ENCODE peak calls at places on chromosomes 5 and 9, in seven cellular contexts. S is effector memory CD4-positive, alpha-beta T cell; I is effector memory CD8-positive, alpha-beta T cell; V is stimulated activated CD8-positive, alpha-beta memory T cell treated with anti-CD3 and anti-CD28 coated beads, Interleukin-7, amount 100 ng/mL, for 24 hours; W is ovary; M is Ammon's horn; O is GM12891. L is an unnamed sample.

GRCh38 chr9:98222885-98223640 is 30.6 kb upstream of the CORO2A start:
- DNase-seq in O (no peak), W (no peak), M (no peak), S (no peak), V (no peak), I (no peak), L (no peak)

GRCh38 chr5:181060231-181060590 is 20.1 kb downstream of the BTNL9 start:
- DNase-seq in O (no peak), I (no peak), V (no peak), S (no peak), M (no peak), W (no peak), L (no peak)

GRCh38 chr5:131720714-131721113 is 76.1 kb downstream of the FNIP1 start:
- DNase-seq in V (no peak), W (no peak), M (no peak), O (no peak), S (no peak), I (no peak), L (no peak)

GRCh38 chr5:54742417-54742889 is 224.9 kb downstream of the SNX18 start:
- DNase-seq in M (no peak), I (no peak), V (no peak), S (no peak), O (no peak), W (no peak), L (no peak)

GRCh38 chr9:136255896-136256890 is 10.6 kb upstream of the QSOX2 start:
- DNase-seq in O (no peak), I (no peak), W (no peak), V (no peak), S (no peak), M (no peak), L (no peak)

GRCh38 chr5:41641621-41642020 is 131.2 kb upstream of the PLCXD3 start:
- DNase-seq in W (no peak), I (no peak), O (no peak), V (no peak), S (no peak), M (no peak), L (no peak)

GRCh38 chr5:112757468-112758208 is 20.0 kb downstream of the APC start:
- DNase-seq in M (peak), V (no peak), I (no peak), O (no peak), W (no peak), S (no peak), L (no peak)

GRCh38 chr9:136975624-136976023 is 1.7 kb upstream of the PTGDS start:
- DNase-seq in W (no peak), I (peak), O (no peak), M (peak), V (no peak), S (no peak), L (no peak)

GRCh38 chr9:108416321-108416720 is 439.5 kb downstream of the ACTL7B start:
- DNase-seq in W (no peak), S (no peak), M (no peak), O (no peak), V (no peak), I (no peak), L (no peak)

GRCh38 chr9:73423891-73424290 is 272.2 kb downstream of the ANXA1 start:
- DNase-seq in I (no peak), V (no peak), O (no peak), S (no peak), W (no peak), M (no peak), L (no peak)

GRCh38 chr5:54785729-54786548 is 199.5 kb downstream of the ESM1 start:
- DNase-seq in S (no peak), O (no peak), M (peak), W (peak), V (no peak), I (no peak), L (no peak)

GRCh38 chr9:85729882-85730281 is 11.9 kb downstream of the AGTPBP1 start:
- DNase-seq in S (no peak), V (no peak), M (no peak), O (no peak), W (no peak), I (no peak), L (no peak)

GRCh38 chr5:128671861-128672414 is 133.9 kb upstream of the FBN2 start:
- DNase-seq in V (no peak), S (no peak), O (no peak), W (no peak), M (no peak), I (no peak), L (no peak)

GRCh38 chr5:146877783-146878470 is 630 bp downstream of the PPP2R2B start:
- DNase-seq in M (peak), S (peak), I (peak), O (no peak), V (no peak), W (no peak), L (peak)

GRCh38 chr5:153222956-153223355 is 267.5 kb upstream of the GRIA1 start:
- DNase-seq in M (no peak), S (no peak), V (no peak), W (no peak), I (no peak), O (no peak), L (no peak)

GRCh38 chr5:169279125-169279524 is 21.8 kb downstream of the SLIT3 start:
- DNase-seq in I (no peak), M (no peak), W (no peak), S (no peak), O (no peak), V (no peak), L (no peak)

GRCh38 chr5:24391816-24392215 is 253.0 kb downstream of the CDH10 start:
- DNase-seq in I (no peak), M (no peak), O (no peak), W (no peak), V (no peak), S (no peak), L (no peak)

GRCh38 chr9:22141906-22142305 is 132.8 kb upstream of the CDKN2B start:
- DNase-seq in I (no peak), M (no peak), O (no peak), V (no peak), W (peak), S (no peak), L (no peak)

GRCh38 chr9:114805670-114806551 is at the start of gene TNFSF15:
- DNase-seq in W (no peak), S (no peak), M (peak), O (peak), I (no peak), V (no peak), L (no peak)

GRCh38 chr5:157944938-157945337 is 86.0 kb upstream of the CLINT1 start:
- DNase-seq in O (no peak), I (no peak), V (no peak), W (no peak), M (no peak), S (no peak), L (no peak)

GRCh38 chr5:143051244-143052058 is 281.3 kb downstream of the ARHGAP26 start:
- DNase-seq in I (no peak), V (no peak), M (peak), S (no peak), W (peak), O (no peak), L (no peak)

GRCh38 chr5:90387508-90387907 is 22.0 kb downstream of the CETN3 start:
- DNase-seq in I (no peak), V (no peak), W (no peak), M (no peak), O (no peak), S (no peak), L (no peak)

GRCh38 chr5:72018158-72018803 is 89.0 kb upstream of the MAP1B start:
- DNase-seq in V (peak), S (peak), M (no peak), O (peak), W (peak), I (peak), L (no peak)

GRCh38 chr5:127040779-127041520 is 10.6 kb upstream of the MARCHF3 start:
- DNase-seq in S (no peak), V (no peak), I (no peak), O (no peak), M (no peak), W (no peak), L (no peak)

GRCh38 chr5:28404363-28405071 is 1366.1 kb upstream of the CDH9 start:
- DNase-seq in V (no peak), W (peak), S (no peak), M (no peak), O (no peak), I (no peak), L (no peak)

GRCh38 chr5:136811551-136811950 is 446.2 kb upstream of the TRPC7 start:
- DNase-seq in V (no peak), W (no peak), O (no peak), I (no peak), S (no peak), M (peak), L (no peak)

GRCh38 chr9:135346438-135347050 is 133.0 kb upstream of the PPP1R26 start:
- DNase-seq in I (no peak), S (no peak), M (peak), O (no peak), W (no peak), V (no peak), L (no peak)

GRCh38 chr5:137072376-137073174 is 426.6 kb downstream of the SPOCK1 start:
- DNase-seq in V (no peak), S (no peak), O (no peak), I (no peak), W (no peak), M (peak), L (no peak)

GRCh38 chr9:133864011-133864410 is 125.9 kb upstream of the SARDH start:
- DNase-seq in V (no peak), M (no peak), I (no peak), S (no peak), W (no peak), O (no peak), L (no peak)

GRCh38 chr9:121771851-121772599 is 120.6 kb downstream of the DAB2IP start:
- DNase-seq in V (no peak), M (no peak), O (no peak), I (no peak), W (peak), S (no peak), L (no peak)

L was measured in T-helper 17 cell.